ENCODE peak calls at places on chromosomes 3 and 15, in four cellular contexts. W is psoas muscle, A is GM12864, E is body of pancreas. I is an unnamed sample.

GRCh38 chr15:71817351-71817750 is 7.0 kb downstream of the NR2E3 start:
- DNase-seq in W (no peak), A (no peak), E (no peak), I (no peak)

GRCh38 chr3:105022813-105023212 is 343.9 kb upstream of the ALCAM start:
- DNase-seq in W (no peak), A (no peak), E (no peak), I (no peak)

GRCh38 chr3:97815149-97815917 is 6.5 kb upstream of the CRYBG3 start:
- DNase-seq in W (no peak), A (no peak), E (no peak), I (no peak)

GRCh38 chr3:17431004-17431403 is 311.4 kb downstream of the TBC1D5 start:
- DNase-seq in W (no peak), A (no peak), E (no peak), I (no peak)

GRCh38 chr15:59105839-59106238 is 893 bp downstream of the CCNB2 start:
- DNase-seq in W (no peak), A (no peak), E (no peak), I (no peak)

GRCh38 chr15:51759557-51760070 is 8.2 kb downstream of the TMOD2 start:
- DNase-seq in W (no peak), A (no peak), E (peak), I (no peak)

GRCh38 chr3:192501427-192501826 is 225.9 kb downstream of the FGF12 start:
- DNase-seq in W (no peak), A (no peak), E (no peak), I (no peak)

GRCh38 chr15:70047386-70048195 is 50.1 kb downstream of the TLE3 start:
- DNase-seq in W (no peak), A (no peak), E (peak), I (no peak)

GRCh38 chr3:159814161-159814560 is 174.5 kb upstream of the IL12A start:
- DNase-seq in W (no peak), A (no peak), E (no peak), I (peak)

GRCh38 chr15:67832031-67832551 is 6.8 kb downstream of the SKOR1 start:
- DNase-seq in W (peak), A (no peak), E (no peak), I (no peak)

GRCh38 chr15:75238150-75238549 is 20.0 kb upstream of the GOLGA6C start:
- DNase-seq in W (peak), A (no peak), E (peak), I (no peak)

GRCh38 chr15:55562601-55563000 is 25.5 kb downstream of the PYGO1 start:
- DNase-seq in W (no peak), A (no peak), E (no peak), I (no peak)

DNA sequence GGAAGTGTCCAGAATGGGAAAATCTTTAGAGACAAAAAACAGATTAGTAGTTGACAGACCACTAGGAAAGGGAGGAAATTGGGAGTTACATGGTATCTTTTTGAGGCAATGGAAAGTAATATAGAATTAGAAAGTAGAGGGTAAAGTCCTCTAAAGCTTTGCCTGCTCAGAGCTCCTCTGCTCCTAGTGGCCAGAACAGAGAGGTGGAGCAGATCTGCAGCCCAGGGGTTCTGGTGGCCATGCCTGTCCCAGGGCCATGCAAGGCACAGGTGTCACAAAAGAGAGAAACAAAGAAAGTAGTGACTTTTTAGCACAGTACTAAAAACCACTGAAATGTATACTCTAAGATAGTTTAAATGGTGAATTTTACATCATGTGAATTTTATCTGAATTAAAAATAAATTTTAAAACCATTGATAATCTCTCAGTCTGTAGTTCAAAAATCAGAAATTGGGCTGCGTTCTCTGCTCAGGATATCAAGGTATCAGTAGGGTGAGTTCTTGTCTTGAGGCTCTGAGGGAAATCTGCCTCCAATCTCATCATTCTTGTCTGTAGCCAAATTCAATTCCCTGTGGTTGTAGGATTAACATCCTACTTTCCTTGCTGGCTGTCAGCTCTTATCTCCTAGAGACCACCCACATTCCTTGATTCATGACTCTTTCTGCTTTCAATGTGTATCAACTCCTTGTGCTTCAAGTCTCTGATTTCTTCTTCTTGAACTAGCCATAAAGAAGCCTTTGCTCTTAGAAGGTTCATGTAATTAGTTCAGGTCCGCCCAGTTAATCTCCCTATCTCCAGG is 23.6 kb downstream of the PYGO1 start:
- DNase-seq in W (no peak), A (no peak), E (no peak), I (no peak)
- TF ChIP-seq CTCF in W (no peak), A (peak), E (no peak), I (no peak)

GRCh38 chr3:129628169-129628522 is 21.7 kb upstream of the PLXND1 start:
- DNase-seq in W (no peak), A (no peak), E (no peak), I (no peak)
- TF ChIP-seq CTCF in W (no peak), A (no peak), E (no peak), I (peak)

GRCh38 chr3:103532986-103533385 is 1098.2 kb downstream of the ZPLD1 start:
- DNase-seq in W (no peak), A (no peak), E (no peak), I (no peak)
- TF ChIP-seq CTCF in W (no peak), A (no peak), E (no peak), I (no peak)

GRCh38 chr3:157098823-157099185 is 61.1 kb downstream of the CCNL1 start:
- DNase-seq in W (no peak), A (no peak), E (no peak), I (no peak)
- TF ChIP-seq CTCF in W (no peak), A (no peak), E (no peak), I (no peak)

GRCh38 chr3:15527031-15527459 is 5.5 kb upstream of the COLQ start:
- DNase-seq in W (no peak), A (no peak), E (no peak), I (peak)
- TF ChIP-seq CTCF in W (no peak), A (peak), E (no peak), I (peak)

GRCh38 chr3:186277268-186277909 is 84.6 kb downstream of the DGKG start:
- DNase-seq in W (no peak), A (no peak), E (peak), I (peak)
- TF ChIP-seq CTCF in W (peak), A (peak), E (peak), I (no peak)

DNA sequence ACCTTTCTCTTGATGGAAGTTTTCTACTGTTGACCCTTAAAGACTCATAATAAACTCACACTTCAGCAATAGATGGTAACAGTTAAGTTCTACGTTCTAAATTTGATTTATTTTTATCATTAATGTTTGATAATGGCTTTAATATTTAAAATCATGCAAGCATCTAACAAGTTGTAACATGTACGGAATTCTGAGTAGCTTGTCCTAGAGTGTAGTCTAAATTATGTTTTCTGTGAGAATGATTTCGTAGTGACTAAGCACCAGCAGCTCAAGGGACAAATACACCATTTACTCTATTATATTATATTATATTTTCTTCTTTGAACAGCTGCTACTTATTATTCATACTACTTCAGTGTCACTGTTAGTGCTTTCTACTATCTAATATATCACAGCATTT is 345.6 kb downstream of the NLGN1 start:
- DNase-seq in W (no peak), A (no peak), E (no peak), I (no peak)
- TF ChIP-seq CTCF in W (no peak), A (no peak), E (no peak), I (no peak)

GRCh38 chr15:24766511-24767133 is 91.0 kb downstream of the NPAP1 start:
- DNase-seq in W (no peak), A (no peak), E (no peak), I (no peak)

GRCh38 chr15:24777307-24777706 is 101.7 kb downstream of the NPAP1 start:
- DNase-seq in W (no peak), A (no peak), E (no peak), I (no peak)

GRCh38 chr15:24772709-24773373 is 97.3 kb downstream of the NPAP1 start:
- DNase-seq in W (peak), A (no peak), E (peak), I (peak)

DNA sequence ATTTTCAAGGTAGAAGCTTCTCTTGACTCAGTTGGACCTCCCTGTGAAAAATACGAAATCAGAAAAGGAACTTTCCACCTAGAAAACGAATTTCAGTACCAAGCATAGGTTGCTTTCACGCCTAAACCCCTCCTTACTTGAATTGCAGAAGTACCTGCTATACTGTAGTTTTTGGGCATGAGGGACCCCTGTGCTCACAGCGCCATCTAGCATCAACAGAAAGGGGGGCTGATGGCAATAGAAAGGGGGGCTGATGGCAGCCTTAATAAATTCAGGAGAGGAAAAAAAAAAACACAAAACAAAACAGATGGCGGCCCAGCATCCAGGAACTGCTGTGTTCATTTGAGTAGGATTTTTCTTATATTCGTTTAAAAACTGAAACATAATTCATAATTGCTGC is 96.7 kb downstream of the NPAP1 start:
- DNase-seq in W (no peak), A (no peak), E (no peak), I (no peak)
- TF ChIP-seq CTCF in W (no peak), A (no peak), E (no peak), I (no peak)